ENCODE peak calls at places on chromosomes 16 and 17, in eight cellular contexts. E, R, K, Y, N, V, A and W are unnamed samples.
A peak's percentile ranks its signal among the peaks of the same experiment; 100 is the strongest.

GRCh38 chr17:57900991-57901743 is 51.3 kb upstream of the MRPS23 start:
- DNase-seq in A (no peak), V (no peak), N (no peak), R (no peak), E (no peak), K (no peak), Y (peak; percentile 91), W (peak; percentile 66)

GRCh38 chr17:32910769-32911168 is 17.2 kb upstream of the TMEM98 start:
- DNase-seq in V (no peak), R (no peak), E (no peak), K (no peak), A (no peak), Y (no peak), N (no peak), W (no peak)

GRCh38 chr17:9401434-9401833 is 174.2 kb downstream of the STX8 start:
- DNase-seq in A (no peak), E (peak; percentile 95), R (no peak), N (no peak), Y (no peak), K (peak; percentile 14), V (peak; percentile 39), W (no peak)

GRCh38 chr17:38730526-38731379 is 612 bp downstream of the CISD3 start:
- DNase-seq in N (no peak), E (peak; percentile 47), Y (peak; percentile 60), A (no peak), R (peak; percentile 51), K (no peak), V (no peak), W (peak; percentile 72)

GRCh38 chr17:74779948-74780400 is 3.8 kb upstream of the NAT9 start:
- DNase-seq in A (peak; percentile 36), V (no peak), K (no peak), R (no peak), N (peak; percentile 58), Y (no peak), E (no peak), W (no peak)

GRCh38 chr17:15944720-15945492 is at the start of gene ADORA2B:
- DNase-seq in R (peak; percentile 89), Y (peak; percentile 21), N (peak; percentile 10), E (peak; percentile 70), V (no peak), A (no peak), K (no peak), W (peak; percentile 52)

GRCh38 chr16:59632266-59632855 is 898.2 kb upstream of the GOT2 start:
- DNase-seq in A (no peak), E (peak; percentile 40), K (no peak), V (no peak), Y (no peak), N (no peak), R (no peak), W (no peak)

GRCh38 chr17:44503080-44503842 is at the start of gene GPATCH8:
- DNase-seq in R (peak; percentile 98), E (peak; percentile 95), V (peak; percentile 82), N (peak; percentile 88), K (peak; percentile 76), A (peak; percentile 89), Y (peak; percentile 96), W (peak; percentile 91)

GRCh38 chr16:89039756-89040155 is 53.9 kb upstream of the ACSF3 start:
- DNase-seq in K (no peak), V (no peak), N (no peak), R (no peak), Y (no peak), A (no peak), E (no peak), W (no peak)

GRCh38 chr16:78775161-78775561 is 675.7 kb downstream of the WWOX start:
- DNase-seq in K (no peak), E (no peak), V (no peak), Y (no peak), R (no peak), N (peak; percentile 75), A (no peak), W (no peak)

GRCh38 chr17:79033741-79034501 is 10.0 kb downstream of the C1QTNF1 start:
- DNase-seq in Y (no peak), V (no peak), K (no peak), N (no peak), R (no peak), A (no peak), E (no peak), W (peak; percentile 81)

GRCh38 chr16:51154271-51155171 is 3.5 kb upstream of the SALL1 start:
- DNase-seq in V (no peak), A (no peak), R (peak; percentile 84), N (no peak), Y (no peak), K (no peak), E (no peak), W (no peak)

GRCh38 chr17:2335726-2336214 is 487 bp downstream of the TSR1 start:
- DNase-seq in V (no peak), A (no peak), Y (no peak), K (no peak), N (no peak), E (no peak), R (peak; percentile 36), W (no peak)